ENCODE peak calls at places on chromosomes 5 and 9, in eight cellular contexts. C is lower lobe of right lung, H is gastrocnemius medialis, R is adrenal gland, J is OCI-LY7, Q is tibial nerve, G is heart right ventricle, W is left ventricle myocardium inferior. B is an unnamed sample. For H3K4me1, the result is how much of the 10 kb centered on the place peaks cover.

GRCh38 chr5:123785160-123786001 is 273.4 kb downstream of the CSNK1G3 start:
- DNase-seq in C (no peak), H (peak), R (no peak), J (no peak), Q (no peak), G (no peak), W (no peak), B (peak)

GRCh38 chr9:93601666-93602065 is 25.3 kb downstream of the PHF2 start:
- DNase-seq in C (no peak), H (no peak), R (no peak), J (no peak), Q (no peak), G (no peak), W (no peak), B (no peak)

GRCh38 chr9:122158202-122158601 is 1.4 kb downstream of the NDUFA8 start:
- DNase-seq in C (no peak), H (peak), R (no peak), J (peak), Q (no peak), G (peak), W (no peak), B (peak)

GRCh38 chr5:88829053-88829452 is 53.9 kb downstream of the MEF2C start:
- DNase-seq in C (no peak), H (peak), R (no peak), J (peak), Q (no peak), G (no peak), W (no peak), B (no peak)

GRCh38 chr9:13213337-13213736 is 66.2 kb downstream of the MPDZ start:
- DNase-seq in C (no peak), H (no peak), R (no peak), J (no peak), Q (no peak), G (no peak), W (no peak), B (no peak)

GRCh38 chr9:72494051-72494450 is 27.4 kb upstream of the TMC1 start:
- DNase-seq in C (no peak), H (no peak), R (no peak), J (no peak), Q (no peak), G (no peak), W (no peak), B (no peak)

GRCh38 chr9:1554123-1555045 is 460.8 kb upstream of the SMARCA2 start:
- DNase-seq in C (no peak), H (no peak), R (no peak), J (no peak), Q (no peak), G (no peak), W (no peak), B (no peak)

GRCh38 chr5:91151947-91152346 is 231.2 kb downstream of the ARRDC3 start:
- DNase-seq in C (peak), H (peak), R (peak), J (no peak), Q (no peak), G (peak), W (peak), B (peak)

GRCh38 chr5:178428341-178429155 is 161.6 kb downstream of the COL23A1 start:
- DNase-seq in C (peak), H (peak), R (no peak), J (no peak), Q (no peak), G (peak), W (peak), B (peak)

GRCh38 chr5:96318569-96319100 is 114.4 kb downstream of the PCSK1 start:
- DNase-seq in C (no peak), H (no peak), R (no peak), J (no peak), Q (no peak), G (no peak), W (no peak), B (no peak)

GRCh38 chr5:132500931-132501628 is 10.5 kb upstream of the IRF1 start:
- DNase-seq in C (peak), H (peak), R (peak), J (peak), Q (no peak), G (peak), W (peak), B (no peak)

GRCh38 chr5:151739395-151739794 is 19.0 kb downstream of the ATOX1 start:
- DNase-seq in C (no peak), H (no peak), R (no peak), J (no peak), Q (no peak), G (no peak), W (no peak), B (no peak)

GRCh38 chr9:6049798-6050197 is 34.4 kb upstream of the RANBP6 start:
- DNase-seq in C (no peak), H (no peak), R (no peak), J (peak), Q (no peak), G (no peak), W (no peak), B (peak)

GRCh38 chr5:164233796-164234195 is 728.4 kb downstream of the MAT2B start:
- DNase-seq in C (no peak), H (no peak), R (no peak), J (no peak), Q (no peak), G (no peak), W (no peak), B (peak)

GRCh38 chr5:64971538-64971937 is 202.8 kb downstream of the CWC27 start:
- DNase-seq in C (no peak), H (no peak), R (no peak), J (peak), Q (no peak), G (no peak), W (no peak), B (no peak)

GRCh38 chr9:134403292-134403681 is 77.0 kb downstream of the RXRA start:
- DNase-seq in C (no peak), H (peak), R (no peak), J (no peak), Q (no peak), G (peak), W (peak), B (no peak)

GRCh38 chr9:77748214-77748772 is 100.2 kb upstream of the GNA14 start:
- DNase-seq in C (no peak), H (no peak), R (no peak), J (no peak), Q (no peak), G (no peak), W (no peak), B (no peak)

GRCh38 chr9:2808105-2808504 is 35.8 kb downstream of the PUM3 start:
- DNase-seq in C (no peak), H (no peak), R (no peak), J (no peak), Q (no peak), G (no peak), W (no peak), B (no peak)

GRCh38 chr5:113939959-113940358 is 421.9 kb upstream of the KCNN2 start:
- DNase-seq in C (no peak), H (no peak), R (no peak), J (no peak), Q (no peak), G (no peak), W (no peak), B (peak)

GRCh38 chr9:96858018-96858573 is 3.8 kb upstream of the ZNF782 start:
- DNase-seq in C (no peak), H (no peak), R (no peak), J (no peak), Q (no peak), G (no peak), W (no peak), B (peak)

GRCh38 chr5:148384389-148384756 is 615 bp downstream of the FBXO38 start:
- DNase-seq in C (no peak), H (no peak), R (no peak), J (no peak), Q (no peak), G (no peak), W (no peak), B (no peak)

GRCh38 chr5:175706499-175706898 is 48.6 kb downstream of the HRH2 start:
- DNase-seq in C (no peak), H (no peak), R (no peak), J (no peak), Q (no peak), G (no peak), W (no peak), B (peak)

GRCh38 chr5:146848133-146848532 is 30.4 kb downstream of the PPP2R2B start:
- DNase-seq in C (no peak), H (no peak), R (no peak), J (no peak), Q (no peak), G (no peak), W (no peak), B (no peak)

GRCh38 chr9:8627944-8628679 is 828.5 kb upstream of the DMAC1 start:
- DNase-seq in C (no peak), H (no peak), R (no peak), J (no peak), Q (no peak), G (no peak), W (no peak), B (peak)

GRCh38 chr9:71911061-71911907 is at the start of the genes ABHD17B and C9orf85:
- DNase-seq in C (peak), H (peak), R (peak), J (peak), Q (peak), G (peak), W (peak), B (peak)

GRCh38 chr9:122822958-122823357 is 5.4 kb downstream of the PDCL start:
- DNase-seq in C (no peak), H (no peak), R (no peak), J (no peak), Q (no peak), G (no peak), W (no peak), B (no peak)

GRCh38 chr9:109166771-109167601 is at the start of gene FRRS1L:
- DNase-seq in C (no peak), H (no peak), R (peak), J (no peak), Q (no peak), G (no peak), W (no peak), B (no peak)

GRCh38 chr5:174418809-174419522 is 305.4 kb upstream of the MSX2 start:
- DNase-seq in C (no peak), H (no peak), R (no peak), J (no peak), Q (no peak), G (no peak), W (no peak), B (no peak)

GRCh38 chr9:129678844-129679243 is 13.4 kb downstream of the PRRX2 start:
- DNase-seq in C (no peak), H (no peak), R (no peak), J (no peak), Q (no peak), G (no peak), W (no peak), B (no peak)

GRCh38 chr9:129675656-129676055 is 10.2 kb downstream of the PRRX2 start:
- DNase-seq in C (no peak), H (no peak), R (no peak), J (no peak), Q (no peak), G (no peak), W (no peak), B (no peak)

GRCh38 chr9:129676287-129676686 is 10.8 kb downstream of the PRRX2 start:
- DNase-seq in C (no peak), H (no peak), R (no peak), J (no peak), Q (no peak), G (no peak), W (no peak), B (no peak)

GRCh38 chr9:129677456-129677855 is 12.0 kb downstream of the PRRX2 start:
- DNase-seq in C (no peak), H (no peak), R (no peak), J (no peak), Q (no peak), G (no peak), W (no peak), B (no peak)

DNA sequence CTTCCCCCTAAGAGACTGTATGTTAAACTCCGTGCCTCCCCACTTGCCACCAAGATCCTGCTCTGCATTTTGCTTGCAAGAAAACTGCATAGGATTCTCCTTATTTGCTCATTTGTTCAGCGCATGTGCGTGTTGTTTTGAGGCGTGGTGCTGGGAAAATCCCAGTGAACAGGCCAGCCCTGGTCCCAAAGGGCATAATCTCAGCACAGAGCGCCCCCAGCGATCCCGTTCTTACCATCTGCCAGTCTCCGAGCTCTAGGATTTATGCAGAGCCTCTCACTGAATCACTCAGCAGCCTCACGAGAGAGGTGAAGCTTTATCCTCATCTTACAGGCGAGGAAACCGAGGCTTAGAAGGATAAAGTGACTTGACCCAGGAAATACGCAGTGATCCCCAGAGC is 11.5 kb downstream of the PRRX2 start:
- DNase-seq in C (no peak), H (peak), R (no peak), J (no peak), Q (no peak), G (no peak), W (no peak), B (no peak)
- TF ChIP-seq CTCF in C (no peak), H (no peak), R (no peak), J (no peak), Q (no peak), G (no peak), W (no peak), B (no peak)

GRCh38 chr5:67111779-67112178 is 84.8 kb downstream of the CD180 start:
- DNase-seq in C (no peak), H (no peak), R (no peak), J (no peak), Q (no peak), G (no peak), W (no peak), B (no peak)
- H3K27ac ChIP-seq in C (no peak), H (no peak), R (no peak), J (no peak), Q (no peak), G (no peak), W (no peak), B (no peak)

DNA sequence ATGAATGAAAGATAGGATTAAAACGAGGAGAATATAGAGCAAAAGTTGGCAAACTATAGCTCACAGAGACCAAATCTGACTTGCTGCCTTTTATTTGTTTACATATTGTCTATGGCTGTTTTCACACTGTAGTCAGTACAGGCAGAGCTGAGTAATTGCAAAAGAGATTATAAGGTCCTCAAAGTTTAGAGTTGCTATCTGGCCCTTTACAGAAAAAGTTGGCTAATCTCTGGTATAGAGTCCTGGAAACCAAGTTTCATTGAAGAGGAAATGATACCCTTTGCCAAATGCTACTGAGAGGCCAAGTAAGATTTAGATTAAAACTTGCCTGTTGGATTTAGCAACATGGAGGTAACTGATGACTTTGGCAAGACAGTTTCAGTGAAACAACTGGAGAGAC is 36.0 kb downstream of the LYRM7 start:
- DNase-seq in C (no peak), H (no peak), R (no peak), J (no peak), Q (no peak), G (no peak), W (no peak), B (no peak)
- H3K4me1 ChIP-seq in C (under half), H (under half), R (under half), J (under half), Q (under half), G (under half), W (under half), B (under half)

DNA sequence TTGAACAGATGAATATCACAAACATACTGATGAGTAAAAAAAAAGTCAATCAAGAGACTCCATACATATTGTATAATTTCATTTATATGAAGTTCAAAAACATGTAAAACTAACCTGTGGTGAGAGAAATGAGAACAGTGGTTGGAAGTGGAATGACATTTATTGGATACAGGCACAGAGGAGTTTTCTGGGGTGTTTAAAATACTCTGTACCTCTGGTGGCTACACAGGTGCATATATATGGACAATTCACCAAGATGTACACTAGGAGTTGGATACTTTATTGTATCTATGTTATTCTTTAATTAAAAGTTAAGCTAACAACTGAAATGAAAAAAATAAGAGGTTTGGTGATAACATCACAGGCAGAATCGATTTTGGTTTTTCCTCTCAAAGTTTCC is 14.1 kb downstream of the FOXD1 start:
- DNase-seq in C (no peak), H (no peak), R (no peak), J (no peak), Q (no peak), G (no peak), W (no peak), B (no peak)
- TF ChIP-seq CTCF in C (no peak), H (no peak), R (no peak), J (no peak), Q (no peak), G (no peak), W (no peak), B (peak)

DNA sequence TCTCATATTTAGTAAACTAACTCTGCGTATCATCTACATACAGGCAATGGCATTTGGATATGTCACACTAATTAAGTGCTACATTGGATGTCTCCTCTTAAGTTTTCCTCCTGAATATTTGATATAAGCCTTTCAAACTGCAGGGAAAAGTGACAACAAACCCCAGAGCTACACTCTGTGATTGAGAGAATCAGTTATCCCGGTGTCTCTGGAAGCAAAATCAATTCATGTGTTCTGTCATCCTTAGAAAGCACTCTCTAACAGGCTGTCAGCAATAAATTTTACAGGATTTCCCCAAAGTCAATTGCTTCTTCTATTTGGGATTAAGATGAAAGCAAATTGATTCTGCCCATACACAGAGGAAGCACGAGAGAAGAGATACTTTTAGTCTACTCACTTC is 332.4 kb downstream of the CDH18 start:
- DNase-seq in C (no peak), H (no peak), R (no peak), J (no peak), Q (no peak), G (no peak), W (no peak), B (no peak)
- H3K27ac ChIP-seq in C (no peak), H (no peak), R (no peak), J (no peak), Q (no peak), G (no peak), W (no peak), B (no peak)

GRCh38 chr9:127545196-127546124 is 66.6 kb upstream of the STXBP1 start:
- DNase-seq in C (peak), H (no peak), R (no peak), J (no peak), Q (peak), G (peak), W (no peak), B (peak)
- H3K4me1 ChIP-seq in C (half or more), H (under half), R (under half), J (under half), Q (under half), G (half or more), W (half or more), B (under half)